ENCODE peak calls at places on chromosome 19, in seven cellular contexts. H, B, O, U, I, Q and S are unnamed samples. For H3K36me3, the result is how much of the 10 kb centered on the place peaks cover.

GRCh38 chr19:12788682-12789097 is 2.6 kb upstream of the JUNB start:
- DNase-seq in H (peak), B (no peak), O (peak), U (peak), I (no peak), Q (peak), S (peak)

GRCh38 chr19:32041681-32042292 is 303.6 kb upstream of the ZNF507 start:
- DNase-seq in H (peak), B (no peak), O (peak), U (peak), I (no peak), Q (no peak), S (no peak)

GRCh38 chr19:13162749-13163608 is 12.8 kb downstream of the IER2 start:
- DNase-seq in H (peak), B (peak), O (peak), U (peak), I (peak), Q (peak), S (peak)

GRCh38 chr19:42327381-42327780 is 1.9 kb downstream of the MEGF8 start:
- DNase-seq in H (no peak), B (no peak), O (no peak), U (no peak), I (no peak), Q (no peak), S (no peak)

GRCh38 chr19:7139095-7139494 is 69.6 kb downstream of the ZNF557 start:
- DNase-seq in H (no peak), B (no peak), O (no peak), U (no peak), I (no peak), Q (no peak), S (peak)

GRCh38 chr19:5718032-5718578 is 1.8 kb downstream of the LONP1 start:
- DNase-seq in H (no peak), B (no peak), O (no peak), U (peak), I (no peak), Q (no peak), S (no peak)

GRCh38 chr19:47157455-47158321 is 27.1 kb downstream of the SAE1 start:
- DNase-seq in H (peak), B (peak), O (peak), U (peak), I (no peak), Q (peak), S (peak)

GRCh38 chr19:50205681-50206138 is 2.3 kb downstream of the MYH14 start:
- DNase-seq in H (no peak), B (no peak), O (peak), U (no peak), I (peak), Q (no peak), S (no peak)

GRCh38 chr19:18814063-18814462 is 17.7 kb upstream of the UPF1 start:
- DNase-seq in H (no peak), B (no peak), O (no peak), U (no peak), I (no peak), Q (no peak), S (peak)

GRCh38 chr19:49857061-49857833 is 6.3 kb downstream of the PTOV1 start:
- DNase-seq in H (no peak), B (no peak), O (peak), U (no peak), I (no peak), Q (no peak), S (no peak)

GRCh38 chr19:15779756-15780476 is 7.5 kb upstream of the OR10H5 start:
- DNase-seq in H (peak), B (peak), O (no peak), U (no peak), I (peak), Q (no peak), S (peak)

GRCh38 chr19:27691991-27692390 is 1521.0 kb downstream of the UQCRFS1 start:
- DNase-seq in H (no peak), B (no peak), O (no peak), U (no peak), I (no peak), Q (no peak), S (no peak)

GRCh38 chr19:12792048-12792852 is 964 bp downstream of the JUNB start:
- DNase-seq in H (peak), B (no peak), O (peak), U (peak), I (peak), Q (peak), S (no peak)

GRCh38 chr19:3897936-3898335 is 17.5 kb downstream of the ATCAY start:
- DNase-seq in H (no peak), B (no peak), O (no peak), U (no peak), I (no peak), Q (no peak), S (no peak)

GRCh38 chr19:46609511-46610412 is 8.6 kb downstream of the CALM3 start:
- DNase-seq in H (no peak), B (peak), O (peak), U (no peak), I (no peak), Q (no peak), S (peak)

GRCh38 chr19:52734893-52735661 is at the start of gene ZNF611:
- DNase-seq in H (peak), B (peak), O (peak), U (peak), I (peak), Q (peak), S (peak)

GRCh38 chr19:7512400-7512851 is 3.5 kb upstream of the ZNF358 start:
- DNase-seq in H (no peak), B (no peak), O (peak), U (no peak), I (no peak), Q (no peak), S (no peak)

GRCh38 chr19:33863436-33863835 is 66.8 kb downstream of the KCTD15 start:
- DNase-seq in H (no peak), B (no peak), O (no peak), U (no peak), I (no peak), Q (no peak), S (no peak)

GRCh38 chr19:39846678-39847486 is 703 bp upstream of the FBL start:
- DNase-seq in H (no peak), B (no peak), O (peak), U (no peak), I (no peak), Q (no peak), S (no peak)

GRCh38 chr19:48636859-48637448 is at the start of gene DBP:
- DNase-seq in H (peak), B (no peak), O (peak), U (no peak), I (no peak), Q (peak), S (peak)

GRCh38 chr19:4295972-4296771 is 6.0 kb downstream of the TMIGD2 start:
- DNase-seq in H (no peak), B (no peak), O (peak), U (no peak), I (no peak), Q (no peak), S (no peak)

GRCh38 chr19:7363225-7363624 is 14.5 kb downstream of the ARHGEF18 start:
- DNase-seq in H (no peak), B (no peak), O (no peak), U (no peak), I (no peak), Q (no peak), S (no peak)

GRCh38 chr19:45901432-45901903 is 945 bp downstream of the MYPOP start:
- DNase-seq in H (no peak), B (no peak), O (peak), U (peak), I (no peak), Q (no peak), S (no peak)

GRCh38 chr19:29263305-29264080 is 50.5 kb upstream of the UQCRFS1 start:
- DNase-seq in H (peak), B (no peak), O (peak), U (no peak), I (no peak), Q (peak), S (peak)

GRCh38 chr19:38894968-38895367 is 4.5 kb downstream of the SIRT2 start:
- DNase-seq in H (no peak), B (no peak), O (no peak), U (no peak), I (no peak), Q (no peak), S (no peak)

GRCh38 chr19:47671499-47671898 is 41.7 kb upstream of the EHD2 start:
- DNase-seq in H (no peak), B (no peak), O (no peak), U (no peak), I (no peak), Q (no peak), S (no peak)

GRCh38 chr19:49359851-49360845 is 2.1 kb downstream of the TEAD2 start:
- DNase-seq in H (no peak), B (no peak), O (peak), U (peak), I (no peak), Q (no peak), S (no peak)

GRCh38 chr19:10640361-10640760 is 13.8 kb upstream of the ILF3 start:
- DNase-seq in H (no peak), B (no peak), O (no peak), U (no peak), I (no peak), Q (no peak), S (no peak)
- H3K27ac ChIP-seq in H (no peak), B (no peak), O (no peak), U (no peak), I (no peak), Q (no peak), S (no peak)

GRCh38 chr19:2210206-2210605 is 25.9 kb downstream of the PLEKHJ1 start:
- DNase-seq in H (no peak), B (no peak), O (no peak), U (no peak), I (no peak), Q (no peak), S (no peak)
- H3K36me3 ChIP-seq in H (half or more), B (half or more), O (under half), U (half or more), I (under half), Q (under half), S (half or more)

GRCh38 chr19:35447870-35448492 is at the start of gene FFAR2:
- DNase-seq in H (no peak), B (no peak), O (no peak), U (no peak), I (no peak), Q (no peak), S (no peak)
- H3K27ac ChIP-seq in H (no peak), B (no peak), O (no peak), U (no peak), I (no peak), Q (no peak), S (no peak)

GRCh38 chr19:55671054-55671378 is 4.0 kb upstream of the EPN1 start:
- DNase-seq in H (no peak), B (no peak), O (no peak), U (no peak), I (no peak), Q (no peak), S (no peak)
- H3K36me3 ChIP-seq in H (half or more), B (half or more), O (half or more), U (half or more), I (under half), Q (half or more), S (half or more)